ENCODE peak calls at places on chromosome 11, in eight cellular contexts. One of them, this sample, is unnamed.
A peak's percentile ranks its signal among the peaks of the same experiment; 100 is the strongest.

GRCh38 chr11:10309163-10310093 is 4.6 kb downstream of the ADM start:
- DNase-seq in cardiac muscle cell: no peak
- DNase-seq in upper lobe of left lung: peak; percentile 82
- DNase-seq in dermis blood vessel endothelial cell: peak; percentile 80
- DNase-seq in NCI-H1105 treated with DMSO at 0.1 percent for 48 hours: peak; percentile 40
- DNase-seq in T follicular helper cell: no peak
- DNase-seq in ACHN: no peak
- DNase-seq in activated CD8-positive, alpha-beta T cell treated with anti-CD3 and anti-CD28 coated beads for 36 hours: peak; percentile 18
- DNase-seq in this sample: no peak

GRCh38 chr11:74397531-74398243 is 546 bp downstream of the PGM2L1 start:
- DNase-seq in ACHN: peak; percentile 37
- DNase-seq in cardiac muscle cell: peak; percentile 36
- DNase-seq in T follicular helper cell: peak; percentile 29
- DNase-seq in activated CD8-positive, alpha-beta T cell treated with anti-CD3 and anti-CD28 coated beads for 36 hours: peak; percentile 45
- DNase-seq in NCI-H1105 treated with DMSO at 0.1 percent for 48 hours: peak; percentile 68
- DNase-seq in upper lobe of left lung: peak; percentile 56
- DNase-seq in dermis blood vessel endothelial cell: peak; percentile 42
- DNase-seq in this sample: peak; percentile 56

GRCh38 chr11:33920838-33921613 is 29.1 kb upstream of the LMO2 start:
- DNase-seq in upper lobe of left lung: no peak
- DNase-seq in activated CD8-positive, alpha-beta T cell treated with anti-CD3 and anti-CD28 coated beads for 36 hours: peak; percentile 69
- DNase-seq in NCI-H1105 treated with DMSO at 0.1 percent for 48 hours: no peak
- DNase-seq in dermis blood vessel endothelial cell: no peak
- DNase-seq in T follicular helper cell: no peak
- DNase-seq in ACHN: no peak
- DNase-seq in cardiac muscle cell: no peak
- DNase-seq in this sample: no peak

GRCh38 chr11:110261195-110262140 is 34.9 kb downstream of the RDX start:
- DNase-seq in NCI-H1105 treated with DMSO at 0.1 percent for 48 hours: no peak
- DNase-seq in upper lobe of left lung: no peak
- DNase-seq in dermis blood vessel endothelial cell: no peak
- DNase-seq in ACHN: no peak
- DNase-seq in activated CD8-positive, alpha-beta T cell treated with anti-CD3 and anti-CD28 coated beads for 36 hours: no peak
- DNase-seq in cardiac muscle cell: no peak
- DNase-seq in T follicular helper cell: no peak
- DNase-seq in this sample: no peak

GRCh38 chr11:92550411-92550810 is 325.8 kb downstream of the FAT3 start:
- DNase-seq in activated CD8-positive, alpha-beta T cell treated with anti-CD3 and anti-CD28 coated beads for 36 hours: no peak
- DNase-seq in T follicular helper cell: no peak
- DNase-seq in cardiac muscle cell: no peak
- DNase-seq in upper lobe of left lung: no peak
- DNase-seq in NCI-H1105 treated with DMSO at 0.1 percent for 48 hours: peak; percentile 94
- DNase-seq in dermis blood vessel endothelial cell: no peak
- DNase-seq in ACHN: no peak
- DNase-seq in this sample: no peak

GRCh38 chr11:65778431-65778900 is 2.3 kb downstream of the AP5B1 start:
- DNase-seq in dermis blood vessel endothelial cell: no peak
- DNase-seq in cardiac muscle cell: no peak
- DNase-seq in T follicular helper cell: no peak
- DNase-seq in upper lobe of left lung: no peak
- DNase-seq in activated CD8-positive, alpha-beta T cell treated with anti-CD3 and anti-CD28 coated beads for 36 hours: no peak
- DNase-seq in NCI-H1105 treated with DMSO at 0.1 percent for 48 hours: no peak
- DNase-seq in ACHN: no peak
- DNase-seq in this sample: no peak

GRCh38 chr11:64086263-64086938 is 50.7 kb downstream of the FLRT1 start:
- DNase-seq in cardiac muscle cell: no peak
- DNase-seq in activated CD8-positive, alpha-beta T cell treated with anti-CD3 and anti-CD28 coated beads for 36 hours: no peak
- DNase-seq in dermis blood vessel endothelial cell: no peak
- DNase-seq in upper lobe of left lung: no peak
- DNase-seq in NCI-H1105 treated with DMSO at 0.1 percent for 48 hours: no peak
- DNase-seq in ACHN: no peak
- DNase-seq in T follicular helper cell: no peak
- DNase-seq in this sample: no peak

GRCh38 chr11:60363542-60364525 is 14.5 kb upstream of the MS4A7 start:
- DNase-seq in upper lobe of left lung: peak; percentile 55
- DNase-seq in NCI-H1105 treated with DMSO at 0.1 percent for 48 hours: peak; percentile 64
- DNase-seq in cardiac muscle cell: peak; percentile 72
- DNase-seq in dermis blood vessel endothelial cell: peak; percentile 81
- DNase-seq in T follicular helper cell: peak; percentile 30
- DNase-seq in activated CD8-positive, alpha-beta T cell treated with anti-CD3 and anti-CD28 coated beads for 36 hours: peak; percentile 74
- DNase-seq in ACHN: peak; percentile 52
- DNase-seq in this sample: peak; percentile 48

GRCh38 chr11:130602700-130603584 is 154.5 kb downstream of the ADAMTS15 start:
- DNase-seq in NCI-H1105 treated with DMSO at 0.1 percent for 48 hours: peak; percentile 67
- DNase-seq in activated CD8-positive, alpha-beta T cell treated with anti-CD3 and anti-CD28 coated beads for 36 hours: no peak
- DNase-seq in ACHN: no peak
- DNase-seq in cardiac muscle cell: no peak
- DNase-seq in upper lobe of left lung: no peak
- DNase-seq in dermis blood vessel endothelial cell: no peak
- DNase-seq in T follicular helper cell: no peak
- DNase-seq in this sample: no peak

GRCh38 chr11:45743556-45744468 is 61.1 kb upstream of the SLC35C1 start:
- DNase-seq in cardiac muscle cell: no peak
- DNase-seq in activated CD8-positive, alpha-beta T cell treated with anti-CD3 and anti-CD28 coated beads for 36 hours: no peak
- DNase-seq in dermis blood vessel endothelial cell: no peak
- DNase-seq in ACHN: no peak
- DNase-seq in NCI-H1105 treated with DMSO at 0.1 percent for 48 hours: no peak
- DNase-seq in T follicular helper cell: no peak
- DNase-seq in upper lobe of left lung: no peak
- DNase-seq in this sample: no peak

GRCh38 chr11:72010529-72011233 is 12.0 kb downstream of the IL18BP start:
- DNase-seq in activated CD8-positive, alpha-beta T cell treated with anti-CD3 and anti-CD28 coated beads for 36 hours: no peak
- DNase-seq in upper lobe of left lung: no peak
- DNase-seq in NCI-H1105 treated with DMSO at 0.1 percent for 48 hours: no peak
- DNase-seq in ACHN: no peak
- DNase-seq in dermis blood vessel endothelial cell: no peak
- DNase-seq in T follicular helper cell: no peak
- DNase-seq in cardiac muscle cell: no peak
- DNase-seq in this sample: no peak

GRCh38 chr11:1341928-1342524 is 32.6 kb upstream of the TOLLIP start:
- DNase-seq in upper lobe of left lung: no peak
- DNase-seq in NCI-H1105 treated with DMSO at 0.1 percent for 48 hours: no peak
- DNase-seq in cardiac muscle cell: no peak
- DNase-seq in dermis blood vessel endothelial cell: peak; percentile 13
- DNase-seq in T follicular helper cell: no peak
- DNase-seq in activated CD8-positive, alpha-beta T cell treated with anti-CD3 and anti-CD28 coated beads for 36 hours: no peak
- DNase-seq in ACHN: no peak
- DNase-seq in this sample: peak; percentile 51

GRCh38 chr11:71396548-71397123 is 51.6 kb downstream of the DHCR7 start:
- DNase-seq in cardiac muscle cell: no peak
- DNase-seq in T follicular helper cell: no peak
- DNase-seq in dermis blood vessel endothelial cell: no peak
- DNase-seq in activated CD8-positive, alpha-beta T cell treated with anti-CD3 and anti-CD28 coated beads for 36 hours: no peak
- DNase-seq in ACHN: no peak
- DNase-seq in upper lobe of left lung: no peak
- DNase-seq in NCI-H1105 treated with DMSO at 0.1 percent for 48 hours: no peak
- DNase-seq in this sample: no peak

GRCh38 chr11:1015826-1016565 is 20.5 kb downstream of the MUC6 start:
- DNase-seq in cardiac muscle cell: no peak
- DNase-seq in dermis blood vessel endothelial cell: no peak
- DNase-seq in upper lobe of left lung: no peak
- DNase-seq in ACHN: no peak
- DNase-seq in T follicular helper cell: no peak
- DNase-seq in activated CD8-positive, alpha-beta T cell treated with anti-CD3 and anti-CD28 coated beads for 36 hours: no peak
- DNase-seq in NCI-H1105 treated with DMSO at 0.1 percent for 48 hours: no peak
- DNase-seq in this sample: no peak

GRCh38 chr11:56917708-56918450 is 70.8 kb upstream of the OR5AK2 start:
- DNase-seq in activated CD8-positive, alpha-beta T cell treated with anti-CD3 and anti-CD28 coated beads for 36 hours: no peak
- DNase-seq in dermis blood vessel endothelial cell: no peak
- DNase-seq in upper lobe of left lung: no peak
- DNase-seq in NCI-H1105 treated with DMSO at 0.1 percent for 48 hours: no peak
- DNase-seq in ACHN: no peak
- DNase-seq in cardiac muscle cell: no peak
- DNase-seq in T follicular helper cell: no peak
- DNase-seq in this sample: no peak

GRCh38 chr11:119863811-119864601 is 135.0 kb upstream of the NECTIN1 start:
- DNase-seq in activated CD8-positive, alpha-beta T cell treated with anti-CD3 and anti-CD28 coated beads for 36 hours: no peak
- DNase-seq in NCI-H1105 treated with DMSO at 0.1 percent for 48 hours: peak; percentile 88
- DNase-seq in dermis blood vessel endothelial cell: no peak
- DNase-seq in T follicular helper cell: no peak
- DNase-seq in ACHN: no peak
- DNase-seq in upper lobe of left lung: no peak
- DNase-seq in cardiac muscle cell: no peak
- DNase-seq in this sample: no peak

GRCh38 chr11:94968334-94968958 is 4.9 kb downstream of the CWC15 start:
- DNase-seq in activated CD8-positive, alpha-beta T cell treated with anti-CD3 and anti-CD28 coated beads for 36 hours: no peak
- DNase-seq in cardiac muscle cell: peak; percentile 8
- DNase-seq in upper lobe of left lung: no peak
- DNase-seq in T follicular helper cell: no peak
- DNase-seq in dermis blood vessel endothelial cell: peak; percentile 56
- DNase-seq in ACHN: peak; percentile 34
- DNase-seq in NCI-H1105 treated with DMSO at 0.1 percent for 48 hours: peak; percentile 34
- DNase-seq in this sample: no peak

GRCh38 chr11:15800121-15800800 is 556.1 kb downstream of the SOX6 start:
- DNase-seq in T follicular helper cell: no peak
- DNase-seq in NCI-H1105 treated with DMSO at 0.1 percent for 48 hours: no peak
- DNase-seq in cardiac muscle cell: no peak
- DNase-seq in ACHN: no peak
- DNase-seq in dermis blood vessel endothelial cell: no peak
- DNase-seq in upper lobe of left lung: peak; percentile 53
- DNase-seq in activated CD8-positive, alpha-beta T cell treated with anti-CD3 and anti-CD28 coated beads for 36 hours: peak; percentile 7
- DNase-seq in this sample: no peak

GRCh38 chr11:19958218-19958617 is 202.1 kb downstream of the DBX1 start:
- DNase-seq in T follicular helper cell: no peak
- DNase-seq in activated CD8-positive, alpha-beta T cell treated with anti-CD3 and anti-CD28 coated beads for 36 hours: no peak
- DNase-seq in ACHN: no peak
- DNase-seq in NCI-H1105 treated with DMSO at 0.1 percent for 48 hours: no peak
- DNase-seq in dermis blood vessel endothelial cell: peak; percentile 74
- DNase-seq in upper lobe of left lung: no peak
- DNase-seq in cardiac muscle cell: no peak
- DNase-seq in this sample: no peak

GRCh38 chr11:45930951-45931563 is 8.6 kb downstream of the LARGE2 start:
- DNase-seq in ACHN: no peak
- DNase-seq in T follicular helper cell: no peak
- DNase-seq in dermis blood vessel endothelial cell: no peak
- DNase-seq in activated CD8-positive, alpha-beta T cell treated with anti-CD3 and anti-CD28 coated beads for 36 hours: no peak
- DNase-seq in NCI-H1105 treated with DMSO at 0.1 percent for 48 hours: no peak
- DNase-seq in cardiac muscle cell: no peak
- DNase-seq in upper lobe of left lung: no peak
- DNase-seq in this sample: no peak

GRCh38 chr11:35932641-35933571 is 11.0 kb upstream of the LDLRAD3 start:
- DNase-seq in upper lobe of left lung: no peak
- DNase-seq in activated CD8-positive, alpha-beta T cell treated with anti-CD3 and anti-CD28 coated beads for 36 hours: no peak
- DNase-seq in ACHN: no peak
- DNase-seq in NCI-H1105 treated with DMSO at 0.1 percent for 48 hours: no peak
- DNase-seq in dermis blood vessel endothelial cell: no peak
- DNase-seq in T follicular helper cell: no peak
- DNase-seq in cardiac muscle cell: no peak
- DNase-seq in this sample: no peak

GRCh38 chr11:68950776-68951175 is 30.0 kb downstream of the MRGPRD start:
- DNase-seq in NCI-H1105 treated with DMSO at 0.1 percent for 48 hours: no peak
- DNase-seq in ACHN: no peak
- DNase-seq in cardiac muscle cell: no peak
- DNase-seq in activated CD8-positive, alpha-beta T cell treated with anti-CD3 and anti-CD28 coated beads for 36 hours: no peak
- DNase-seq in T follicular helper cell: no peak
- DNase-seq in upper lobe of left lung: no peak
- DNase-seq in dermis blood vessel endothelial cell: no peak
- DNase-seq in this sample: no peak

GRCh38 chr11:86983071-86983488 is 27.9 kb upstream of the FZD4 start:
- DNase-seq in dermis blood vessel endothelial cell: peak; percentile 63
- DNase-seq in upper lobe of left lung: peak; percentile 84
- DNase-seq in activated CD8-positive, alpha-beta T cell treated with anti-CD3 and anti-CD28 coated beads for 36 hours: no peak
- DNase-seq in T follicular helper cell: no peak
- DNase-seq in ACHN: no peak
- DNase-seq in NCI-H1105 treated with DMSO at 0.1 percent for 48 hours: no peak
- DNase-seq in cardiac muscle cell: no peak
- DNase-seq in this sample: no peak

GRCh38 chr11:66443602-66444001 is 5.0 kb upstream of the MRPL11 start:
- DNase-seq in cardiac muscle cell: no peak
- DNase-seq in dermis blood vessel endothelial cell: no peak
- DNase-seq in ACHN: no peak
- DNase-seq in activated CD8-positive, alpha-beta T cell treated with anti-CD3 and anti-CD28 coated beads for 36 hours: no peak
- DNase-seq in upper lobe of left lung: no peak
- DNase-seq in NCI-H1105 treated with DMSO at 0.1 percent for 48 hours: no peak
- DNase-seq in T follicular helper cell: no peak
- DNase-seq in this sample: peak; percentile 59

GRCh38 chr11:61315260-61315659 is 17.6 kb downstream of the DDB1 start:
- DNase-seq in NCI-H1105 treated with DMSO at 0.1 percent for 48 hours: no peak
- DNase-seq in upper lobe of left lung: no peak
- DNase-seq in activated CD8-positive, alpha-beta T cell treated with anti-CD3 and anti-CD28 coated beads for 36 hours: no peak
- DNase-seq in ACHN: no peak
- DNase-seq in cardiac muscle cell: no peak
- DNase-seq in dermis blood vessel endothelial cell: no peak
- DNase-seq in T follicular helper cell: no peak
- DNase-seq in this sample: no peak

GRCh38 chr11:78664606-78665005 is 89.9 kb upstream of the NARS2 start:
- DNase-seq in cardiac muscle cell: no peak
- DNase-seq in activated CD8-positive, alpha-beta T cell treated with anti-CD3 and anti-CD28 coated beads for 36 hours: no peak
- DNase-seq in upper lobe of left lung: no peak
- DNase-seq in ACHN: no peak
- DNase-seq in T follicular helper cell: no peak
- DNase-seq in NCI-H1105 treated with DMSO at 0.1 percent for 48 hours: no peak
- DNase-seq in dermis blood vessel endothelial cell: no peak
- DNase-seq in this sample: peak; percentile 19

GRCh38 chr11:126332221-126332711 is 23.2 kb upstream of the ST3GAL4 start:
- DNase-seq in dermis blood vessel endothelial cell: peak; percentile 62
- DNase-seq in ACHN: peak; percentile 71
- DNase-seq in upper lobe of left lung: no peak
- DNase-seq in T follicular helper cell: no peak
- DNase-seq in cardiac muscle cell: no peak
- DNase-seq in NCI-H1105 treated with DMSO at 0.1 percent for 48 hours: no peak
- DNase-seq in activated CD8-positive, alpha-beta T cell treated with anti-CD3 and anti-CD28 coated beads for 36 hours: peak; percentile 35
- DNase-seq in this sample: peak; percentile 71

GRCh38 chr11:122843281-122844150 is 5.2 kb downstream of the CRTAM start:
- DNase-seq in ACHN: no peak
- DNase-seq in T follicular helper cell: no peak
- DNase-seq in activated CD8-positive, alpha-beta T cell treated with anti-CD3 and anti-CD28 coated beads for 36 hours: peak; percentile 86
- DNase-seq in upper lobe of left lung: no peak
- DNase-seq in dermis blood vessel endothelial cell: no peak
- DNase-seq in NCI-H1105 treated with DMSO at 0.1 percent for 48 hours: no peak
- DNase-seq in cardiac muscle cell: no peak
- DNase-seq in this sample: no peak

GRCh38 chr11:78564037-78564888 is 10.4 kb downstream of the NARS2 start:
- DNase-seq in upper lobe of left lung: no peak
- DNase-seq in T follicular helper cell: peak; percentile 10
- DNase-seq in cardiac muscle cell: peak; percentile 74
- DNase-seq in activated CD8-positive, alpha-beta T cell treated with anti-CD3 and anti-CD28 coated beads for 36 hours: peak; percentile 62
- DNase-seq in ACHN: peak; percentile 68
- DNase-seq in NCI-H1105 treated with DMSO at 0.1 percent for 48 hours: peak; percentile 58
- DNase-seq in dermis blood vessel endothelial cell: peak; percentile 85
- DNase-seq in this sample: no peak

GRCh38 chr11:132408877-132409276 is 1038.5 kb downstream of the NTM start:
- DNase-seq in T follicular helper cell: no peak
- DNase-seq in ACHN: no peak
- DNase-seq in dermis blood vessel endothelial cell: no peak
- DNase-seq in cardiac muscle cell: no peak
- DNase-seq in activated CD8-positive, alpha-beta T cell treated with anti-CD3 and anti-CD28 coated beads for 36 hours: no peak
- DNase-seq in upper lobe of left lung: no peak
- DNase-seq in NCI-H1105 treated with DMSO at 0.1 percent for 48 hours: peak; percentile 79
- DNase-seq in this sample: no peak

GRCh38 chr11:1858154-1858553 is 5.3 kb downstream of the LSP1 start:
- DNase-seq in dermis blood vessel endothelial cell: no peak
- DNase-seq in NCI-H1105 treated with DMSO at 0.1 percent for 48 hours: no peak
- DNase-seq in T follicular helper cell: no peak
- DNase-seq in activated CD8-positive, alpha-beta T cell treated with anti-CD3 and anti-CD28 coated beads for 36 hours: no peak
- DNase-seq in cardiac muscle cell: no peak
- DNase-seq in ACHN: no peak
- DNase-seq in upper lobe of left lung: no peak
- DNase-seq in this sample: no peak

GRCh38 chr11:125141686-125142535 is 22.6 kb upstream of the PKNOX2 start:
- DNase-seq in NCI-H1105 treated with DMSO at 0.1 percent for 48 hours: peak; percentile 44
- DNase-seq in upper lobe of left lung: peak; percentile 34
- DNase-seq in cardiac muscle cell: peak; percentile 66
- DNase-seq in T follicular helper cell: peak; percentile 33
- DNase-seq in dermis blood vessel endothelial cell: peak; percentile 61
- DNase-seq in activated CD8-positive, alpha-beta T cell treated with anti-CD3 and anti-CD28 coated beads for 36 hours: peak; percentile 66
- DNase-seq in ACHN: peak; percentile 11
- DNase-seq in this sample: peak; percentile 54

GRCh38 chr11:3873712-3874349 is 18.4 kb downstream of the STIM1 start:
- DNase-seq in activated CD8-positive, alpha-beta T cell treated with anti-CD3 and anti-CD28 coated beads for 36 hours: no peak
- DNase-seq in upper lobe of left lung: no peak
- DNase-seq in dermis blood vessel endothelial cell: no peak
- DNase-seq in NCI-H1105 treated with DMSO at 0.1 percent for 48 hours: no peak
- DNase-seq in cardiac muscle cell: peak; percentile 41
- DNase-seq in ACHN: no peak
- DNase-seq in T follicular helper cell: no peak
- DNase-seq in this sample: no peak

GRCh38 chr11:1879342-1879940 is 12.3 kb downstream of the PRR33 start:
- DNase-seq in activated CD8-positive, alpha-beta T cell treated with anti-CD3 and anti-CD28 coated beads for 36 hours: peak; percentile 1
- DNase-seq in T follicular helper cell: no peak
- DNase-seq in dermis blood vessel endothelial cell: no peak
- DNase-seq in cardiac muscle cell: no peak
- DNase-seq in ACHN: no peak
- DNase-seq in NCI-H1105 treated with DMSO at 0.1 percent for 48 hours: no peak
- DNase-seq in upper lobe of left lung: no peak
- DNase-seq in this sample: no peak